ENCODE peak calls at places on chromosomes 13 and 19, in five cellular contexts. I, B, T, J and P are unnamed samples.

GRCh38 chr13:90232291-90232690 is 1115.2 kb upstream of the MIR17HG start:
- DNase-seq in I (no peak), B (no peak), T (no peak), J (peak; percentile 37), P (no peak)

GRCh38 chr13:74678308-74678958 is 544.2 kb upstream of the KLF12 start:
- DNase-seq in I (no peak), B (no peak), T (no peak), J (no peak), P (no peak)

GRCh38 chr19:29666634-29667389 is 1.6 kb downstream of the PLEKHF1 start:
- DNase-seq in I (peak; percentile 29), B (peak; percentile 70), T (peak; percentile 24), J (peak; percentile 93), P (no peak)

GRCh38 chr19:41421314-41421713 is 5.9 kb downstream of the B3GNT8 start:
- DNase-seq in I (no peak), B (no peak), T (no peak), J (peak; percentile 77), P (no peak)

GRCh38 chr13:109941951-109942350 is 155.6 kb upstream of the IRS2 start:
- DNase-seq in I (peak; percentile 23), B (peak; percentile 52), T (no peak), J (no peak), P (no peak)

GRCh38 chr19:8335343-8336071 is 7.6 kb downstream of the KANK3 start:
- DNase-seq in I (no peak), B (no peak), T (no peak), J (peak; percentile 84), P (no peak)

GRCh38 chr13:42239644-42240043 is 32.3 kb upstream of the AKAP11 start:
- DNase-seq in I (peak; percentile 6), B (peak; percentile 3), T (no peak), J (no peak), P (no peak)

GRCh38 chr13:30504081-30504480 is 38.3 kb upstream of the HMGB1 start:
- DNase-seq in I (no peak), B (no peak), T (no peak), J (no peak), P (no peak)

GRCh38 chr13:49669735-49670309 is 21.5 kb downstream of the EBPL start:
- DNase-seq in I (peak; percentile 61), B (peak; percentile 85), T (no peak), J (no peak), P (no peak)

GRCh38 chr13:25980255-25980654 is 71.6 kb downstream of the SHISA2 start:
- DNase-seq in I (no peak), B (peak; percentile 29), T (no peak), J (peak; percentile 69), P (no peak)

GRCh38 chr13:44196186-44196751 is 177.4 kb upstream of the SERP2 start:
- DNase-seq in I (no peak), B (no peak), T (no peak), J (no peak), P (no peak)

GRCh38 chr13:97283888-97284287 is 61.8 kb downstream of the MBNL2 start:
- DNase-seq in I (no peak), B (no peak), T (no peak), J (no peak), P (no peak)

GRCh38 chr13:114015608-114016295 is 41.9 kb upstream of the C13orf46 start:
- DNase-seq in I (peak; percentile 37), B (no peak), T (no peak), J (no peak), P (no peak)

GRCh38 chr19:19416280-19416679 is 10.8 kb downstream of the GATAD2A start:
- DNase-seq in I (no peak), B (no peak), T (no peak), J (no peak), P (no peak)

GRCh38 chr13:51733656-51734334 is 70.2 kb downstream of the DHRS12 start:
- DNase-seq in I (peak; percentile 54), B (no peak), T (no peak), J (no peak), P (no peak)

GRCh38 chr13:49240017-49240416 is 7.7 kb upstream of the CDADC1 start:
- DNase-seq in I (peak; percentile 39), B (peak; percentile 45), T (no peak), J (no peak), P (peak; percentile 35)

GRCh38 chr19:5075603-5076002 is 106.7 kb downstream of the KDM4B start:
- DNase-seq in I (no peak), B (no peak), T (no peak), J (no peak), P (no peak)

GRCh38 chr19:48933382-48933932 is at the start of gene DHDH:
- DNase-seq in I (peak; percentile 97), B (peak; percentile 48), T (peak; percentile 85), J (peak; percentile 95), P (peak; percentile 85)

GRCh38 chr19:55554749-55555152 is 9.4 kb upstream of the SBK3 start:
- DNase-seq in I (no peak), B (no peak), T (no peak), J (no peak), P (no peak)

GRCh38 chr19:11265785-11266236 is 3.5 kb upstream of the DOCK6 start:
- DNase-seq in I (peak; percentile 87), B (no peak), T (no peak), J (peak; percentile 96), P (no peak)

GRCh38 chr13:44719857-44720671 is 143.9 kb upstream of the TSC22D1 start:
- DNase-seq in I (no peak), B (peak; percentile 65), T (no peak), J (peak; percentile 57), P (no peak)

GRCh38 chr13:24995225-24995804 is 100.6 kb upstream of the PABPC3 start:
- DNase-seq in I (peak; percentile 66), B (peak; percentile 75), T (peak; percentile 19), J (peak; percentile 61), P (peak; percentile 43)

GRCh38 chr19:9597027-9597426 is 12.7 kb upstream of the ZNF121 start:
- DNase-seq in I (peak; percentile 96), B (peak; percentile 75), T (no peak), J (peak; percentile 84), P (no peak)

GRCh38 chr13:30881931-30882899 is 23.9 kb upstream of the MEDAG start:
- DNase-seq in I (no peak), B (no peak), T (no peak), J (no peak), P (no peak)

GRCh38 chr13:25455146-25455545 is 83.4 kb downstream of the ATP8A2 start:
- DNase-seq in I (peak; percentile 76), B (no peak), T (no peak), J (no peak), P (no peak)

GRCh38 chr13:42215578-42216421 is 56.2 kb upstream of the AKAP11 start:
- DNase-seq in I (peak; percentile 16), B (peak; percentile 37), T (no peak), J (peak; percentile 26), P (no peak)

GRCh38 chr19:44401108-44401786 is at the start of gene ZNF285:
- DNase-seq in I (peak; percentile 95), B (peak; percentile 99), T (peak; percentile 31), J (peak; percentile 97), P (peak; percentile 68)

GRCh38 chr13:94268661-94269060 is 210.8 kb downstream of the DCT start:
- DNase-seq in I (no peak), B (no peak), T (no peak), J (peak; percentile 84), P (no peak)

GRCh38 chr19:15331419-15332310 is 674 bp downstream of the BRD4 start:
- DNase-seq in I (peak; percentile 46), B (peak; percentile 48), T (peak; percentile 48), J (peak; percentile 96), P (peak; percentile 60)

GRCh38 chr19:9799162-9799561 is 19.7 kb downstream of the FBXL12 start:
- DNase-seq in I (no peak), B (no peak), T (no peak), J (peak; percentile 81), P (no peak)

GRCh38 chr13:109162248-109163051 is 533.0 kb downstream of the MYO16 start:
- DNase-seq in I (peak; percentile 89), B (no peak), T (no peak), J (no peak), P (no peak)

GRCh38 chr19:31139871-31140505 is 209.2 kb downstream of the TSHZ3 start:
- DNase-seq in I (peak; percentile 33), B (peak; percentile 79), T (no peak), J (peak; percentile 88), P (no peak)

GRCh38 chr13:84571264-84571663 is 689.0 kb upstream of the SLITRK1 start:
- DNase-seq in I (no peak), B (no peak), T (no peak), J (no peak), P (no peak)

GRCh38 chr19:44740351-44740824 is 8.1 kb upstream of the BCL3 start:
- DNase-seq in I (no peak), B (no peak), T (no peak), J (no peak), P (no peak)

GRCh38 chr13:77033717-77034302 is 6.9 kb upstream of the FBXL3 start:
- DNase-seq in I (peak; percentile 31), B (no peak), T (no peak), J (peak; percentile 81), P (no peak)

GRCh38 chr19:45224645-45225044 is 20.6 kb downstream of the EXOC3L2 start:
- DNase-seq in I (no peak), B (no peak), T (no peak), J (no peak), P (no peak)

GRCh38 chr19:9498183-9498902 is at the start of gene ZNF560:
- DNase-seq in I (peak; percentile 2), B (peak; percentile 36), T (no peak), J (no peak), P (no peak)

GRCh38 chr19:34639491-34640085 is 37.4 kb downstream of the SCGB2B2 start:
- DNase-seq in I (peak; percentile 35), B (peak; percentile 49), T (peak; percentile 3), J (no peak), P (peak; percentile 61)